ENCODE peak calls at places on chromosomes 16 and 17, in six cellular contexts. A is neural progenitor cell, R is GM13977, C is heart left ventricle, P is lung, S is cardiac muscle cell. Q is an unnamed sample.

GRCh38 chr16:87044031-87044380 is 273.2 kb downstream of the C16orf95 start:
- DNase-seq in S (no peak), A (no peak), R (no peak), C (peak), P (no peak), Q (no peak)

GRCh38 chr16:79261461-79261860 is 339.1 kb downstream of the MAF start:
- DNase-seq in S (peak), A (peak), P (no peak), C (peak), R (no peak), Q (no peak)

GRCh38 chr17:61402978-61403845 is 3.6 kb downstream of the TBX2 start:
- DNase-seq in S (peak), C (peak), P (no peak), A (peak), R (no peak), Q (no peak)

GRCh38 chr17:2547176-2547575 is 35.5 kb upstream of the METTL16 start:
- DNase-seq in P (no peak), A (no peak), C (no peak), R (no peak), S (no peak), Q (no peak)

GRCh38 chr17:49553676-49554335 is 21.9 kb upstream of the NXPH3 start:
- DNase-seq in C (no peak), R (peak), A (peak), P (no peak), S (no peak), Q (no peak)

GRCh38 chr16:50259334-50260205 is 6.8 kb upstream of the ADCY7 start:
- DNase-seq in R (no peak), P (no peak), S (no peak), C (peak), A (peak), Q (no peak)

GRCh38 chr16:65121870-65122723 is at the start of gene CDH11:
- DNase-seq in A (peak), P (peak), R (peak), C (peak), S (peak), Q (no peak)

GRCh38 chr16:66129196-66129595 is 237.3 kb upstream of the CDH5 start:
- DNase-seq in R (no peak), P (no peak), A (no peak), S (no peak), C (no peak), Q (no peak)

GRCh38 chr17:8729860-8730259 is 14.8 kb downstream of the CCDC42 start:
- DNase-seq in S (no peak), P (no peak), C (no peak), A (no peak), R (no peak), Q (no peak)

GRCh38 chr17:57935833-57936807 is 19.1 kb downstream of the CUEDC1 start:
- DNase-seq in R (no peak), A (peak), C (peak), P (no peak), S (peak), Q (no peak)

GRCh38 chr17:43943769-43944418 is 1.6 kb upstream of the PPY start:
- DNase-seq in R (peak), C (peak), P (peak), A (peak), S (peak), Q (peak)

GRCh38 chr17:17570207-17570797 is 21.2 kb downstream of the PEMT start:
- DNase-seq in A (peak), S (peak), C (peak), R (no peak), P (no peak), Q (no peak)

GRCh38 chr16:74608944-74609343 is 2.0 kb upstream of the GLG1 start:
- DNase-seq in C (no peak), S (no peak), R (no peak), P (no peak), A (no peak), Q (no peak)

GRCh38 chr17:18140648-18141047 is 32.1 kb downstream of the MYO15A start:
- DNase-seq in S (no peak), P (no peak), C (no peak), A (no peak), R (no peak), Q (no peak)

GRCh38 chr17:58340623-58340876 is 11.5 kb downstream of the SUPT4H1 start:
- DNase-seq in R (no peak), C (no peak), A (no peak), P (no peak), S (no peak), Q (no peak)

GRCh38 chr16:27725271-27726010 is 175.5 kb downstream of the KATNIP start:
- DNase-seq in C (no peak), P (no peak), A (no peak), R (no peak), S (no peak), Q (no peak)

GRCh38 chr16:48901712-48902374 is 291.9 kb upstream of the N4BP1 start:
- DNase-seq in A (peak), C (no peak), S (peak), P (no peak), R (no peak), Q (no peak)

DNA sequence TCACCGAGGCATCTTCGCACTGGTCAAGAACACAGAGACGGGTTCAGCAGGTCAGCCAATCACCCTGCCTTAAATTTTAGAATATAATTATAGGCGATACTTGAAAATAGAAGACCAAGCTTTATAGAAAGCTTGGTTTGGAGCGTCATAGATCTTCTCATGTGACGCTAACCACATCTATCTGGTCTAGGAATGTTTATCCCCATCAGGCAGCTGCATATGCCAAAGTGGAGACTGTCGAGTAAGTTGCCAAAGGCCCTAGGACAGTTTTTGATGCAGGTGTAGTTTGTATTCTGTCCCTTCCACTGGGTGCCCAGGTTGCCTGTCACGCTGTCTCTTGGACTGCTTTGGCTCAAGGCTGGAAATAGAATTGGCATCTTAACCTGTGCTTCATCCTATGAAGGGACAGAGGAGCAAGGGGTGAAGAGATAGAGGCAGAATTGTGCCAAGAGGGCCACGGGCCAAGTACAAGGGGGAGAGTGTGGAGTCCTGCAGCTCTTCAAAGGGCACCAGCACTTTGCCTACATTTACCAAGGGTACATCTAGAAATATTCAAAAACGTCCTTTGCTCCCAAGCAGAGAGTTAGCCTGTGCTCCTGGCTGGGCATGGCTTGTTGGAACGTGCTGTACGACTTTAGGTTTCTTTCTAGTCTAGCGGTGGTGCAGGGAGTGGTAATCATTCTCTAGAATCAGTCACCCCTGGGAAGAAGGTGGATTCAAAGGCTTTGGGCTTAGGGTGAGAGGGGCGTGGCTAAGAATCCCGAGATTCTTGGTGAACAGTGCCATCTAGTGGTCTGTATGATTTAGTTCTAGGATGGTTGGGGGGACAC is 5.3 kb upstream of the WIPI1 start:
- DNase-seq in A (peak), P (peak), C (peak), R (peak), S (peak), Q (no peak)
- TF ChIP-seq CTCF in A (peak), P (peak), C (peak), R (peak), S (peak), Q (peak)

DNA sequence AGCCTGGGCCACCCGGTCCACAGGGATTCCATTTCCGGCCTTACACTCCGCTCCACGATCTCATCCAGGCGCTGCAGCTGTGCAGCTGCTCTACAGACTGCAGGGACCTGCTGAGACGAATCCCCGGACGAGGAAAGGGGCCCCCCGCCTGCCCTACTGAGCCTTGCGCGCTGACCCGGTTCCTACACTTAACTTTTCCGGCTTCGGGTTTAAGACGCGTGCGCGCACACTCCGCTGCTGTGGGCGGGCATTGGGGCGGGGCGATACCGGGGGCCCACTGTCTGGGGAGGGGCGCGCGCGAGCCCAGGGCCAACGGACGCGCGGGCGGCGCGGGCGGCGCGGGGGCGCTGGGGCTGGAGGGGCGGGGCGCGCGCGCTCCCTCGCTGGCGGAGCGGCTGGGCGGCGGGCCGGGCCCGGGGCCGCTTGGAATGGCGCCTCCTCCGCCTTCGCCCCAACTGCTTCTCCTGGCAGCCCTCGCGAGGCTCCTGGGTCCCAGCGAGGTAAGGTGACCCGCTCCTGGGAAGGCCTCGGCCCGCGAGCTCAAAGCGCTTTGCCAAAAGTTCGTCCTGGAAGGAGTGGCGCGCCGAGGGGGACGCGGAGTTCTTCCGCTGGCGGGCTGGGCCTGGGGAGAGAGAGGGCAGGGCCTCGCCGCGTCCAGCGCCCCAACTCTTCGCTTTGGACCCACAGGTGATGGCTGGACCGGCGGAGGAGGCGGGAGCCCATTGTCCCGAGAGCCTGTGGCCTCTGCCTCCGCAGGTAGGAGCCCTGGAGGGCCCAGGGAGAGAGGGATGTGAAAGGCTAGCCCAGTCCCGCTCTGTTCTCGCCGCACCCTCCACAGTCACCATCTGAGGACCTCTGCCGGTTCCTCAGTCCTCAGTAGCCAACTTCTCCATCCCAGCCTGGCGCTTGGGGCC is at the start of gene TP53I13:
- DNase-seq in P (peak), C (peak), R (peak), S (peak), A (peak), Q (no peak)
- TF ChIP-seq CTCF in P (no peak), C (no peak), R (no peak), S (no peak), A (no peak), Q (no peak)

GRCh38 chr16:84612686-84613085 is 5.2 kb downstream of the COTL1 start:
- DNase-seq in S (no peak), R (no peak), C (no peak), A (no peak), P (no peak), Q (no peak)

GRCh38 chr16:84608281-84608680 is 9.6 kb downstream of the COTL1 start:
- DNase-seq in A (no peak), P (no peak), R (no peak), S (no peak), C (no peak), Q (no peak)

GRCh38 chr16:84610385-84610784 is 7.5 kb downstream of the COTL1 start:
- DNase-seq in C (no peak), A (no peak), P (no peak), S (no peak), R (no peak), Q (no peak)

GRCh38 chr16:84613408-84614071 is 4.3 kb downstream of the COTL1 start:
- DNase-seq in C (no peak), R (no peak), S (no peak), A (no peak), P (no peak), Q (no peak)

GRCh38 chr16:84611041-84611440 is 6.8 kb downstream of the COTL1 start:
- DNase-seq in A (no peak), R (no peak), S (no peak), C (no peak), P (no peak), Q (no peak)
- TF ChIP-seq CTCF in A (no peak), R (no peak), S (no peak), C (no peak), P (no peak), Q (no peak)

GRCh38 chr17:68613739-68614298 is 12.7 kb upstream of the FAM20A start:
- DNase-seq in R (peak), A (peak), S (peak), P (peak), C (no peak), Q (no peak)
- TF ChIP-seq CTCF in R (peak), A (peak), S (peak), P (peak), C (peak), Q (peak)

GRCh38 chr17:31525801-31526549 is 134.5 kb downstream of the RAB11FIP4 start:
- DNase-seq in R (peak), P (no peak), S (no peak), A (peak), C (no peak), Q (no peak)
- TF ChIP-seq CTCF in R (peak), P (no peak), S (peak), A (peak), C (peak), Q (no peak)

GRCh38 chr16:89498839-89499238 is 8.5 kb upstream of the ANKRD11 start:
- DNase-seq in A (no peak), S (no peak), C (peak), P (no peak), R (no peak), Q (no peak)

GRCh38 chr16:89493776-89494175 is 3.4 kb upstream of the ANKRD11 start:
- DNase-seq in C (no peak), R (no peak), S (no peak), P (no peak), A (no peak), Q (no peak)

GRCh38 chr16:89491974-89492687 is 1.8 kb upstream of the ANKRD11 start:
- DNase-seq in A (no peak), R (no peak), C (no peak), P (no peak), S (no peak), Q (no peak)

GRCh38 chr16:89491238-89491869 is 993 bp upstream of the ANKRD11 start:
- DNase-seq in P (no peak), A (peak), C (no peak), S (no peak), R (no peak), Q (no peak)

GRCh38 chr16:89495121-89495520 is 4.8 kb upstream of the ANKRD11 start:
- DNase-seq in S (peak), R (no peak), A (no peak), C (no peak), P (no peak), Q (no peak)
- TF ChIP-seq CTCF in S (no peak), R (no peak), A (no peak), C (no peak), P (no peak), Q (no peak)

DNA sequence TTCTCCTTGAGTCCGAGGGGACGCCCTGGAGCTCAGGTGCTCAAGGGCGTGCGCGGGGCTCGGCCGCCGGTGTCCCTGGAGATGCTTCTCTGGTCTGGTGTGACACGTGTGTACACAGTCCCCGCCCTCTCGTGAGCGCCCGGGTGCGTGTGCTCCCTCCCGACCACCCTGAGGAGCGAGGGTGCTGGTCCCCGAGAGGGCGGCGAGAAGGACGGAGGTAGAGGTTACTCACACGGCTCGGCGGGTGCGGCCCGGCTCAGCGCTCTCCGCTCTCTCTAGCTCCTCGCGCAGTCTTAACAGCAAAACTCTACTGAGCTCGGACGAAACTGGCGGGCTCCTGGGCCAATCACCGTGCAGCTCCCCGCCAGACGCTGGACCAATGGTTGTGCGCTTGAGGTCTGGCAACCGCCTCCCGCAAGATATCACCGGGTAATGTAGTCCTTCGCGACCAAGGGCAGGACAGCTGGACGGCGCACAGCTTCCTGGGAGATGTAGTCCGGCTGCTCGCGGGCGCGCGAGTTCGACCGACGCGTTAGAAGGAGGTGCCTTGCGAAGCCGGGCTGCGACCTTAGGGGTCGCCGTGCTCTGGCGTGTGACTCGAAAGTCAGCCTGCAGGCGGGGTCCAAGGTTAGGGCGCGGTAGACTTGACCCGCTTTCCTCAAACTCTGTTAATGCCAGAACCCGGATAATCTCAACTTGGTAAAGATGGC is at the start of gene SLC25A19:
- DNase-seq in R (peak), C (peak), P (peak), A (peak), S (peak), Q (peak)
- TF ChIP-seq CTCF in R (peak), C (peak), P (peak), A (peak), S (no peak), Q (no peak)

DNA sequence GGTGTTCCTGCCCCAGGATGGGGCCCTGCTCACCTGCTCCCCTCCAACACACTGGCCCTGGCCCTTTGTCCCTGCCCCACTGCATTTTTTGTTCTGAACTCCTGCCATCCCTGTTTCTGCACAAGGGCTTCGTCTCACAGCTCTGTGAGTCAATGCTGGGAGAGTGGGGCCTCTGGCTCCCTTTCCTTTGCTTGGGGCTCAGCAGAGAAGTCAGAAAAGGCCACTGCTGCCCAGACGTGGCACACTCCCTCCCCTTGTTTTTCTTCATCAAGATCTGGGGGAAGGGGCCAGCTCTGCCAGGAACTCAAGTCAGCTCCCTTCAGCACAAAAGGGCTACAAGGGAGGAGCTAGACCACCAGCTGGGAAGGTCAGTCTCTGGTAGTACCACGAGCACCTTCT is 8.9 kb downstream of the PROCA1 start:
- DNase-seq in S (no peak), P (no peak), C (no peak), R (no peak), A (peak), Q (no peak)
- TF ChIP-seq CTCF in S (no peak), P (no peak), C (no peak), R (no peak), A (no peak), Q (no peak)

GRCh38 chr17:81031571-81032550 is 3.1 kb upstream of the BAIAP2 start:
- DNase-seq in A (no peak), P (peak), C (peak), S (no peak), R (no peak), Q (no peak)

GRCh38 chr17:81034168-81034777 is 678 bp upstream of the BAIAP2 start:
- DNase-seq in A (peak), S (no peak), C (no peak), R (no peak), P (no peak), Q (no peak)

GRCh38 chr17:81030726-81031570 is 4.0 kb upstream of the BAIAP2 start:
- DNase-seq in P (peak), S (no peak), A (no peak), R (no peak), C (peak), Q (no peak)

GRCh38 chr17:81033535-81034167 is 1.3 kb upstream of the BAIAP2 start:
- DNase-seq in C (peak), A (no peak), S (no peak), R (no peak), P (no peak), Q (no peak)

GRCh38 chr17:81032641-81033422 is 2.1 kb upstream of the BAIAP2 start:
- DNase-seq in A (no peak), S (no peak), P (no peak), C (peak), R (no peak), Q (no peak)
- TF ChIP-seq CTCF in A (no peak), S (no peak), P (no peak), C (no peak), R (no peak), Q (no peak)

Q was measured in thoracic aorta.